ENCODE peak calls at places on chromosomes 6 and 20, in five cellular contexts. E, T, H, D and N are unnamed samples.

GRCh38 chr6:21538186-21538798 is 55.3 kb upstream of the SOX4 start:
- DNase-seq in D (no peak), H (peak; percentile 64), T (no peak), E (no peak), N (no peak)

GRCh38 chr6:111555041-111555440 is 50.6 kb downstream of the TRAF3IP2 start:
- DNase-seq in E (no peak), D (no peak), T (no peak), H (no peak), N (no peak)

GRCh38 chr20:18056174-18057105 is 1.3 kb downstream of the OVOL2 start:
- DNase-seq in H (no peak), E (peak; percentile 56), T (no peak), D (no peak), N (no peak)

GRCh38 chr20:53247460-53248103 is 275.4 kb downstream of the TSHZ2 start:
- DNase-seq in T (no peak), D (no peak), H (no peak), E (no peak), N (no peak)

GRCh38 chr20:50663095-50663821 is 28.1 kb downstream of the RIPOR3 start:
- DNase-seq in T (peak; percentile 40), D (no peak), H (peak; percentile 84), E (peak; percentile 56), N (no peak)

GRCh38 chr6:63509652-63510352 is 62.5 kb upstream of the LOC128125822 start:
- DNase-seq in D (no peak), T (no peak), H (peak; percentile 99), E (no peak), N (no peak)

GRCh38 chr20:41476013-41476441 is 109.4 kb upstream of the EMILIN3 start:
- DNase-seq in H (no peak), E (no peak), D (no peak), T (no peak), N (no peak)

GRCh38 chr20:59948828-59949720 is 8.9 kb downstream of the FAM217B start:
- DNase-seq in T (peak; percentile 56), E (peak; percentile 44), H (peak; percentile 63), D (no peak), N (no peak)

GRCh38 chr20:63755933-63756647 is 16.5 kb downstream of the SLC2A4RG start:
- DNase-seq in H (no peak), E (no peak), T (no peak), D (no peak), N (no peak)

GRCh38 chr6:108001696-108002231 is 43.8 kb upstream of the SEC63 start:
- DNase-seq in D (no peak), H (peak; percentile 96), E (no peak), T (no peak), N (no peak)
- TF ChIP-seq SIN3A in D (no peak), H (no peak), E (no peak), T (no peak), N (no peak)

GRCh38 chr6:107989166-107990094 is 31.4 kb upstream of the SEC63 start:
- DNase-seq in T (peak; percentile 35), H (no peak), E (no peak), D (no peak), N (no peak)

GRCh38 chr6:107991939-107992560 is 34.0 kb upstream of the SEC63 start:
- DNase-seq in H (no peak), T (no peak), E (no peak), D (no peak), N (no peak)

GRCh38 chr6:107988570-107988969 is 30.6 kb upstream of the SEC63 start:
- DNase-seq in D (no peak), E (no peak), H (no peak), T (no peak), N (no peak)

GRCh38 chr6:107987805-107988204 is 29.8 kb upstream of the SEC63 start:
- DNase-seq in D (no peak), E (no peak), T (no peak), H (no peak), N (no peak)

DNA sequence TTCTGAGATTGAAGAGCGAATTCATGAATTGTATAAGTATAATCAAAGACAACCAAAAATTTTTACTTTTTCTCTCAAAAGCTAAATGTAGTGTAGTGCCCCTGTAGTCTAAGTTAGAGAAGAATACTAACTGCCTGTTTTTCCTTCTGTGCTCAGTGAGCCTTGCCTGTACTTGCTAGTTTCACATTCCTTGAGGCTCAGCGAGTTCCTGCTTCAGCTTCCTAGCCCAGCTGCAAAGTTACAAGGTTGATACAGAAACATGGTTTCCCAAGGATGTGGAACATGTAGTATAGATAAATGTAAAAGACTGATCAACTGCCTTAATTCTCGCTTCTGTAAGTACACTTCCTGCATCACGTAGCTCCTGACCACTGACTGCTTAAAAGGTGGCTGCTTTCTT is 33.1 kb upstream of the SEC63 start:
- DNase-seq in T (peak; percentile 25), H (no peak), D (no peak), E (no peak), N (no peak)
- H3K27ac ChIP-seq in T (peak overlapping the region; percentile 38), H (no peak overlapping the region), D (no peak overlapping the region), E (no peak overlapping the region), N (no peak overlapping the region)

GRCh38 chr6:16751251-16751946 is 9.9 kb downstream of the ATXN1 start:
- DNase-seq in H (no peak), E (no peak), D (no peak), T (no peak), N (no peak)

GRCh38 chr6:16754864-16755263 is 6.4 kb downstream of the ATXN1 start:
- DNase-seq in D (no peak), H (peak; percentile 91), E (no peak), T (no peak), N (no peak)

GRCh38 chr6:16750566-16750965 is 10.7 kb downstream of the ATXN1 start:
- DNase-seq in H (no peak), T (no peak), D (no peak), E (no peak), N (no peak)

GRCh38 chr6:16754274-16754673 is 7.0 kb downstream of the ATXN1 start:
- DNase-seq in T (no peak), E (no peak), H (no peak), D (no peak), N (no peak)

GRCh38 chr6:16752206-16752867 is 8.9 kb downstream of the ATXN1 start:
- DNase-seq in E (no peak), H (peak; percentile 74), T (no peak), D (no peak), N (no peak)
- TF ChIP-seq SIN3A in E (peak; percentile 28), H (no peak), T (no peak), D (no peak), N (no peak)

GRCh38 chr6:16409531-16410441 is 171.4 kb downstream of the GMPR start:
- DNase-seq in D (peak; percentile 21), H (peak; percentile 45), T (peak; percentile 77), E (peak; percentile 72), N (peak; percentile 36)
- H3K27ac ChIP-seq in D (no peak overlapping the region), H (no peak overlapping the region), T (no peak overlapping the region), E (no peak overlapping the region), N (no peak overlapping the region)

GRCh38 chr6:110549277-110549676 is 72.9 kb upstream of the SLC22A16 start:
- DNase-seq in D (no peak), H (no peak), T (peak; percentile 21), E (no peak), N (no peak)

GRCh38 chr6:110545081-110545872 is 68.9 kb upstream of the SLC22A16 start:
- DNase-seq in D (no peak), T (no peak), E (no peak), H (no peak), N (no peak)

GRCh38 chr6:110550353-110550752 is 73.9 kb upstream of the SLC22A16 start:
- DNase-seq in E (no peak), T (no peak), H (no peak), D (no peak), N (no peak)

GRCh38 chr6:110548124-110548847 is 71.9 kb upstream of the SLC22A16 start:
- DNase-seq in D (no peak), T (no peak), E (no peak), H (no peak), N (no peak)

GRCh38 chr6:110547266-110547964 is 71.0 kb upstream of the SLC22A16 start:
- DNase-seq in D (no peak), T (no peak), E (no peak), H (peak; percentile 74), N (no peak)
- TF ChIP-seq SIN3A in D (no peak), T (no peak), E (peak; percentile 8), H (no peak), N (no peak)

DNA sequence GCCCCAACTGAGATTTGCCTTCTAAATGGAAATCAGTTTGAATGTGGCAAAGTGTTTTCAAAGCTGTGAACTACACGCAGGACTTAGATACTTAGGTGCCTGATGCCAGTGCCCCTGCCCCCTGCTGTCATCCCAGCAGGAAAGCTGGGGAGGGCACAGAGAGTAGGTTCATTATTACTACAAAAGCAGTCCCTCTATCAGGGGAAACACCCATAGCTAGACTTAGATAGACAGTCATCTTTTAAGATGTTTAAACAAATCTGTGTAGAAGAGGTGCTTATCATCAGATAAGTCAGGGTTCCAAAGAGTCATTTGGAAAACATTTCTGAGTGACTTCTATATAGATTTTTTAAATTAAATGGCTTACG is 155.0 kb upstream of the SNX9 start:
- DNase-seq in H (no peak), D (no peak), T (no peak), E (no peak), N (no peak)
- H3K27ac ChIP-seq in H (no peak overlapping the region), D (no peak overlapping the region), T (no peak overlapping the region), E (no peak overlapping the region), N (no peak overlapping the region)

GRCh38 chr6:165308926-165309731 is at the start of gene C6orf118:
- DNase-seq in H (no peak), E (peak; percentile 84), D (peak; percentile 73), T (no peak), N (no peak)
- TF ChIP-seq SIN3A in H (no peak), E (no peak), D (peak; percentile 96), T (no peak), N (no peak)

GRCh38 chr20:43824279-43824678 is 90.4 kb upstream of the TOX2 start:
- DNase-seq in T (no peak), E (no peak), H (no peak), D (no peak), N (no peak)

GRCh38 chr20:43821795-43822194 is 92.9 kb upstream of the TOX2 start:
- DNase-seq in T (no peak), D (no peak), E (no peak), H (no peak), N (no peak)

GRCh38 chr20:43825635-43826034 is 89.0 kb upstream of the TOX2 start:
- DNase-seq in H (no peak), D (no peak), E (no peak), T (no peak), N (no peak)

GRCh38 chr20:43827940-43828562 is 86.6 kb upstream of the TOX2 start:
- DNase-seq in D (no peak), E (no peak), T (no peak), H (no peak), N (no peak)

GRCh38 chr20:43824699-43825402 is 89.8 kb upstream of the TOX2 start:
- DNase-seq in H (peak; percentile 28), E (peak; percentile 77), D (no peak), T (peak; percentile 13), N (no peak)
- H3K27ac ChIP-seq in H (no peak overlapping the region), E (no peak overlapping the region), D (no peak overlapping the region), T (no peak overlapping the region), N (no peak overlapping the region)

GRCh38 chr6:69164564-69165252 is 529.6 kb downstream of the ADGRB3 start:
- DNase-seq in D (no peak), T (no peak), H (no peak), E (peak; percentile 46), N (no peak)
- TF ChIP-seq SIN3A in D (no peak), T (no peak), H (no peak), E (no peak), N (no peak)